ENCODE peak calls at places on chromosomes 13 and 19, in five cellular contexts. J is body of pancreas, G is K562, F is upper lobe of left lung, R is left ventricle myocardium inferior. A is an unnamed sample.

GRCh38 chr13:76647550-76647949 is 238.7 kb downstream of the KCTD12 start:
- DNase-seq in J (no peak), G (no peak), F (no peak), R (no peak), A (no peak)

GRCh38 chr13:99522288-99522687 is 21.0 kb downstream of the TM9SF2 start:
- DNase-seq in J (no peak), G (no peak), F (no peak), R (no peak), A (no peak)

GRCh38 chr13:101341464-101341863 is 74.8 kb downstream of the NALCN start:
- DNase-seq in J (no peak), G (no peak), F (no peak), R (no peak), A (no peak)

GRCh38 chr19:7925171-7925837 is 631 bp downstream of the CTXN1 start:
- DNase-seq in J (peak), G (peak), F (peak), R (peak), A (peak)

GRCh38 chr13:28763887-28764286 is 45.1 kb upstream of the SLC46A3 start:
- DNase-seq in J (no peak), G (no peak), F (no peak), R (no peak), A (no peak)

GRCh38 chr19:38441660-38442348 is 8.3 kb downstream of the RYR1 start:
- DNase-seq in J (no peak), G (peak), F (no peak), R (no peak), A (no peak)

GRCh38 chr13:50208826-50209335 is 193.6 kb downstream of the KCNRG start:
- DNase-seq in J (no peak), G (peak), F (peak), R (peak), A (peak)

GRCh38 chr13:113854238-113855011 is 9.5 kb downstream of the GAS6 start:
- DNase-seq in J (peak), G (no peak), F (no peak), R (peak), A (peak)

GRCh38 chr19:58581227-58582141 is 8.3 kb upstream of the MZF1 start:
- DNase-seq in J (peak), G (peak), F (peak), R (peak), A (peak)

GRCh38 chr19:33293255-33294057 is 8.9 kb downstream of the CEBPA start:
- DNase-seq in J (no peak), G (peak), F (peak), R (no peak), A (no peak)

GRCh38 chr19:40763963-40764362 is 11.4 kb upstream of the MIA start:
- DNase-seq in J (no peak), G (no peak), F (no peak), R (no peak), A (no peak)

GRCh38 chr19:32876919-32877285 is 7.3 kb upstream of the SLC7A9 start:
- DNase-seq in J (no peak), G (no peak), F (no peak), R (no peak), A (no peak)

GRCh38 chr13:93991569-93991968 is 487.9 kb downstream of the DCT start:
- DNase-seq in J (no peak), G (no peak), F (no peak), R (no peak), A (no peak)

DNA sequence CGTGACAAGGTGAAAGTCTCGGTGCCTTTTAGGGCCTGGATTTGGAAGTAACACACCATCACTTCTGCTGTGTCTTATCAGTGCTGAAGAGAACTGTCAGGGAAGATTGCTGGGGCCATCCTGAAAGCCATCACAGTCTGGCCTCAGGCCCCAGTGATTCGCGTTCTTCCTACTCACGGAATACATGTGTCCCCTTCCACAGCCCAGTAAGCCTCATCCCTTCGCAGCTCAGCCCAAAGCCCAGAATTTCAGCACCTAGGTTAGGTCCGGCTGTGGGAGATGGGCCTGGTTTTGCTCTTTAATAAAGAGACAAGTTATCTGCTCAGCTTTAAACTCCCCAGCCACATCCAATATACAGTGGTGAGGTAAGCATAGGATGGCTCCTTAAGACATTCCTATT is 113.0 kb upstream of the SPACA7 start:
- DNase-seq in J (no peak), G (no peak), F (no peak), R (no peak), A (no peak)
- H3K27ac ChIP-seq in J (no peak), G (no peak), F (no peak), R (no peak), A (no peak)

GRCh38 chr13:19985219-19985556 is 26.7 kb downstream of the ZMYM2 start:
- DNase-seq in J (no peak), G (no peak), F (no peak), R (no peak), A (no peak)
- H3K27ac ChIP-seq in J (no peak), G (no peak), F (no peak), R (no peak), A (no peak)

DNA sequence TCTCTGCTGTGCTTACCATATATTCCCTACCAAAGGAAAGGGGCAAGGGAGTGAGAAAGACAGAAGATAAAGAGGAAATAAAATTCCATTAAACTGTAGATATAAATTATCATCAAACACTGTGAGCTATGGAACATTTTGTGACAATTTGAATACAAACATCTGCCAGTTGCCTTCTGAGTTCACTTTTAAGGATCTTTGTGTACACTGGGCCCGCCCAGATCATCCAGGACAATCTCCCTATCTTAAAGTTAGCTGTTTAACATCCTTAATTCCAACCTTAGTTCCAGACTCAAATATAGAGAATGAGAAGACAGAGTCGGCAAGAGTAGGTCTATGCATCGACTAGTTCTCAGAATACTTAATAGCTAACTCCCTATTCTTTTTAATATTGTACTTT is 122.8 kb downstream of the NUFIP1 start:
- DNase-seq in J (no peak), G (no peak), F (no peak), R (no peak), A (peak)
- H3K27ac ChIP-seq in J (no peak), G (no peak), F (no peak), R (no peak), A (no peak)

GRCh38 chr19:4032436-4032835 is 24.9 kb downstream of the PIAS4 start:
- DNase-seq in J (no peak), G (no peak), F (no peak), R (no peak), A (no peak)
- H3K27ac ChIP-seq in J (no peak), G (no peak), F (no peak), R (no peak), A (no peak)

DNA sequence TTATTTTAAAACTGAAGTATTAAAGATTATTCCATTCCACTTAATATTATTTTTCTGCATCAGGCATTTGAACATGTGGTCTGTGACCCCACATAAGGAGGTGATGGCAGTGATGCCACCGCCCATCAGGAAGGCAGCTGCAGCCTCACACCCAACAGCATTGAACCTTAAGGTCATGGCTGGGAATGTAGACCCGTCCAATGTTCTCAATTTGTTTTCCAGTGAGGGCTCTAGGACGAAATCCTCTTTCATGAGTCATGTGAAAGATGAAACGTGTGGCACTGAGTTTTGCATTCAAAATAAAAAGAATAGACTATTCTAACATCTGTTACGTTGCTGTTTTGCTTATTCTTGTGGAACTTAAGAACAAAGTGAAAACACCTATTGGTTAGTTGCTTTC is 74.5 kb upstream of the ANKRD10 start:
- DNase-seq in J (no peak), G (no peak), F (no peak), R (no peak), A (no peak)
- H3K27ac ChIP-seq in J (no peak), G (no peak), F (no peak), R (no peak), A (no peak)

DNA sequence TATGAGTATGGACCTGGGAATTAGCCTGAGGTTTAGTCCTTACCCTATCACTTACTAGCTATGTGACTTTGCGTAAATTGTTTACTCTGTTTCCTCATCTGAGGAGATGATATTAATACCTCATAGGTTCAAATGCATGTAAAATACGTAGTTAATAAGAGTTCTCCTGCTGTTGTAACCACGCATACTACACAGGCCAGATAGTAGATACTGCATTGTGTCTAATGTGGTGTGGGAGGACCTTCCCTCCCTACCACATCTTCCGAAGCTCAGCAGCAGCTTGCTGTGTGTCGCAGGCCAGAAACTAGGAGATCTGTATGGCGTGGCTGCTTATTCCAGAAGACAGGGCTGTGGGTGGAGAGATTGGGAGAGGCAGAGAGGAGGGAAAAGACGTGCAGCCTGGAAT is 23.0 kb downstream of the GTF2F2 start:
- DNase-seq in J (no peak), G (no peak), F (no peak), R (no peak), A (no peak)
- H3K27ac ChIP-seq in J (peak), G (no peak), F (no peak), R (peak), A (no peak)

GRCh38 chr13:30580852-30581502 is 36.7 kb upstream of the USPL1 start:
- DNase-seq in J (no peak), G (no peak), F (no peak), R (no peak), A (no peak)

GRCh38 chr13:30572859-30573275 is 44.9 kb upstream of the USPL1 start:
- DNase-seq in J (no peak), G (no peak), F (peak), R (no peak), A (no peak)

GRCh38 chr13:30577381-30577780 is 40.3 kb upstream of the USPL1 start:
- DNase-seq in J (no peak), G (peak), F (peak), R (no peak), A (no peak)

GRCh38 chr13:30581582-30581981 is 36.1 kb upstream of the USPL1 start:
- DNase-seq in J (no peak), G (peak), F (no peak), R (no peak), A (no peak)

DNA sequence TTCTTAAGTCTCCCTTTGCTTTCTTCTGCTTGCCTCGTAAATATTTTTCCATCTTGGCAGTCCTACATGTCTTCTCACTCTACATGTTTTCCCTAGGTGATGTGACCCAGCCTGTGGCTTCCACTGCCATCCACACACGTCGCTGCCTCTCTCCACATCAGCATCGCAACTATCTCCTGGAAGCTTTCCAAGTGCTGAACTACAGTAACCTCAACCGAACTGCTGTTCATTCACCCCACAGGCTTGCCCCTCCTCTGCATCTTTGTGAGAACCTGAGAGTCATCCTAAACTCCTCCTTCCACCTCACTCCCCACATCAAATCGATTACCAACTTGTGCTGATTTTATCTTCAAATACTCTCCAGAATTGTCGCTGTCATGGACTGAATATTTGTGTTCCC is 41.2 kb upstream of the USPL1 start:
- DNase-seq in J (no peak), G (peak), F (no peak), R (no peak), A (no peak)
- H3K27ac ChIP-seq in J (no peak), G (no peak), F (no peak), R (no peak), A (no peak)

DNA sequence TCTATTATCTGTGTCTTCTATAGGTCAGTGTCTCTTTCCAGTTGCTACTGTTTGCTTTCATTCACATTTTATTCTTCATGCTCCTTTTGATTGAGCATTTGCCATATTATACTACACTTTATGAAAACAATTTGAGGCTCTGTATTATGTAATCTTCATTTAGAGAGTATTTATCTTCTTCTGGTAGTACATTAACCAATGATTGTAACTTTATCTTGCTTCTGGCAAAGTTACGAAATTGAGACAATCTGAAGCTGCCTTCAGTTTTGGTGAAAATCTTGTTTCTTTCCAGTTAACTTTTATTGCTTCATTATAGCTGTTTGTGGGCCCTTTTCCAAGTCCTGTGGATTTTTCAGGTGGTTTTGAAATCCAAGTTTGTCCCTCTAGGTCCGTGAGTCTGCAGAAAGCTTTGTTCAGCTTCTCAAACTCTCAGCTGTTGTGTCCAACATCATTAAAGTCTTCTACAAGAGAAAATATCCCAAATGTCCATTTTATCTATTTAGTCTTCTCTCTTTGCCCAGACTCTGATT is 1255.4 kb upstream of the SPRY2 start:
- DNase-seq in J (no peak), G (no peak), F (no peak), R (no peak), A (no peak)
- H3K27ac ChIP-seq in J (no peak), G (no peak), F (no peak), R (no peak), A (no peak)